ENCODE peak calls at places on chromosomes 11 and 22, in six cellular contexts. A is EL, L is tibial artery, D is lower lobe of right lung, Y is upper lobe of right lung, E is SJSA1. G is an unnamed sample.

GRCh38 chr11:29159552-29160465 is 857.0 kb downstream of the KCNA4 start:
- DNase-seq in A (peak), L (no peak), D (no peak), Y (no peak), E (peak), G (no peak)

GRCh38 chr11:75302346-75302745 is 49.1 kb downstream of the ARRB1 start:
- DNase-seq in A (no peak), L (no peak), D (no peak), Y (no peak), E (no peak), G (no peak)

GRCh38 chr11:106473089-106473722 is 395.7 kb downstream of the AASDHPPT start:
- DNase-seq in A (peak), L (no peak), D (no peak), Y (no peak), E (no peak), G (no peak)

GRCh38 chr11:105298630-105299029 is 159.1 kb upstream of the CARD18 start:
- DNase-seq in A (peak), L (no peak), D (no peak), Y (no peak), E (no peak), G (no peak)

GRCh38 chr11:19242184-19242932 is 1.6 kb upstream of the E2F8 start:
- DNase-seq in A (peak), L (no peak), D (no peak), Y (no peak), E (no peak), G (no peak)

GRCh38 chr11:91299980-91300379 is 924.6 kb upstream of the FAT3 start:
- DNase-seq in A (peak), L (no peak), D (no peak), Y (no peak), E (no peak), G (no peak)

GRCh38 chr11:7252683-7253213 is 1.0 kb downstream of the SYT9 start:
- DNase-seq in A (no peak), L (peak), D (peak), Y (peak), E (no peak), G (no peak)

GRCh38 chr11:33987975-33988580 is 63.5 kb upstream of the CAPRIN1 start:
- DNase-seq in A (peak), L (peak), D (peak), Y (peak), E (peak), G (peak)

GRCh38 chr11:44443836-44444769 is 121.4 kb upstream of the CD82 start:
- DNase-seq in A (no peak), L (no peak), D (no peak), Y (no peak), E (no peak), G (no peak)

GRCh38 chr11:100612766-100613165 is 74.3 kb upstream of the ARHGAP42 start:
- DNase-seq in A (peak), L (no peak), D (no peak), Y (no peak), E (no peak), G (no peak)

GRCh38 chr11:17846852-17847453 is 112.4 kb downstream of the KCNC1 start:
- DNase-seq in A (no peak), L (no peak), D (no peak), Y (no peak), E (no peak), G (no peak)

GRCh38 chr22:19066531-19067271 is 55.5 kb downstream of the DGCR2 start:
- DNase-seq in A (peak), L (peak), D (peak), Y (no peak), E (no peak), G (no peak)

GRCh38 chr22:32185821-32186220 is 19.1 kb downstream of the RFPL2 start:
- DNase-seq in A (no peak), L (peak), D (no peak), Y (no peak), E (no peak), G (no peak)

GRCh38 chr11:1523077-1523476 is 36.5 kb upstream of the MOB2 start:
- DNase-seq in A (no peak), L (no peak), D (no peak), Y (no peak), E (no peak), G (no peak)

GRCh38 chr11:66388746-66389386 is 17.3 kb upstream of the SLC29A2 start:
- DNase-seq in A (peak), L (peak), D (peak), Y (peak), E (peak), G (no peak)